ENCODE peak calls at places on chromosomes 1 and 21, in eight cellular contexts. One of them, this sample, is unnamed.

GRCh38 chr1:154157520-154158306 is 2.8 kb upstream of the NUP210L start:
- DNase-seq in neural progenitor cell: peak; percentile 7
- DNase-seq in HCT116: no peak
- DNase-seq in GM23338: no peak
- DNase-seq in IMR-90: peak; percentile 31
- DNase-seq in hepatocyte: peak; percentile 29
- DNase-seq in MM.1S: no peak
- DNase-seq in endothelial cell of umbilical vein: no peak
- DNase-seq in this sample: peak; percentile 70

GRCh38 chr1:2543543-2544092 is 12.6 kb upstream of the TNFRSF14 start:
- DNase-seq in neural progenitor cell: peak; percentile 90
- DNase-seq in HCT116: no peak
- DNase-seq in GM23338: peak; percentile 52
- DNase-seq in IMR-90: peak; percentile 27
- DNase-seq in hepatocyte: peak; percentile 42
- DNase-seq in MM.1S: no peak
- DNase-seq in endothelial cell of umbilical vein: no peak
- DNase-seq in this sample: peak; percentile 37

GRCh38 chr1:56920551-56920950 is 45.3 kb downstream of the C8B start:
- DNase-seq in neural progenitor cell: no peak
- DNase-seq in HCT116: no peak
- DNase-seq in GM23338: no peak
- DNase-seq in IMR-90: no peak
- DNase-seq in hepatocyte: no peak
- DNase-seq in MM.1S: no peak
- DNase-seq in endothelial cell of umbilical vein: no peak
- DNase-seq in this sample: no peak

GRCh38 chr21:40166291-40166843 is 299.1 kb downstream of the PCP4 start:
- DNase-seq in neural progenitor cell: peak; percentile 41
- DNase-seq in HCT116: no peak
- DNase-seq in GM23338: peak; percentile 6
- DNase-seq in IMR-90: no peak
- DNase-seq in hepatocyte: peak; percentile 14
- DNase-seq in MM.1S: no peak
- DNase-seq in endothelial cell of umbilical vein: no peak
- DNase-seq in this sample: no peak

GRCh38 chr1:1232224-1232800 is at the start of gene B3GALT6:
- DNase-seq in neural progenitor cell: no peak
- DNase-seq in HCT116: no peak
- DNase-seq in GM23338: peak; percentile 61
- DNase-seq in IMR-90: peak; percentile 12
- DNase-seq in hepatocyte: no peak
- DNase-seq in MM.1S: no peak
- DNase-seq in endothelial cell of umbilical vein: no peak
- DNase-seq in this sample: peak; percentile 27

GRCh38 chr1:156376146-156376545 is 7.1 kb downstream of the RHBG start:
- DNase-seq in neural progenitor cell: no peak
- DNase-seq in HCT116: no peak
- DNase-seq in GM23338: peak; percentile 26
- DNase-seq in IMR-90: peak; percentile 32
- DNase-seq in hepatocyte: no peak
- DNase-seq in MM.1S: no peak
- DNase-seq in endothelial cell of umbilical vein: no peak
- DNase-seq in this sample: no peak

GRCh38 chr1:998905-999796 is 746 bp downstream of the HES4 start:
- DNase-seq in neural progenitor cell: peak; percentile 74
- DNase-seq in HCT116: no peak
- DNase-seq in GM23338: peak; percentile 53
- DNase-seq in IMR-90: peak; percentile 41
- DNase-seq in hepatocyte: peak; percentile 76
- DNase-seq in MM.1S: no peak
- DNase-seq in endothelial cell of umbilical vein: no peak
- DNase-seq in this sample: peak; percentile 57

GRCh38 chr1:184970691-184971161 is 3.6 kb downstream of the NIBAN1 start:
- DNase-seq in neural progenitor cell: no peak
- DNase-seq in HCT116: no peak
- DNase-seq in GM23338: no peak
- DNase-seq in IMR-90: peak; percentile 59
- DNase-seq in hepatocyte: no peak
- DNase-seq in MM.1S: no peak
- DNase-seq in endothelial cell of umbilical vein: no peak
- DNase-seq in this sample: peak; percentile 44

GRCh38 chr1:37240897-37241296 is 206.6 kb upstream of the GRIK3 start:
- DNase-seq in neural progenitor cell: peak; percentile 19
- DNase-seq in HCT116: no peak
- DNase-seq in GM23338: peak; percentile 28
- DNase-seq in IMR-90: no peak
- DNase-seq in hepatocyte: no peak
- DNase-seq in MM.1S: no peak
- DNase-seq in endothelial cell of umbilical vein: no peak
- DNase-seq in this sample: no peak

GRCh38 chr1:246785536-246786111 is 61.4 kb downstream of the SCCPDH start:
- DNase-seq in neural progenitor cell: no peak
- DNase-seq in HCT116: no peak
- DNase-seq in GM23338: no peak
- DNase-seq in IMR-90: peak; percentile 31
- DNase-seq in hepatocyte: no peak
- DNase-seq in MM.1S: no peak
- DNase-seq in endothelial cell of umbilical vein: no peak
- DNase-seq in this sample: no peak

GRCh38 chr1:111140680-111140967 is 601 bp downstream of the CEPT1 start:
- DNase-seq in neural progenitor cell: peak; percentile 78
- DNase-seq in HCT116: no peak
- DNase-seq in GM23338: peak; percentile 75
- DNase-seq in IMR-90: peak; percentile 36
- DNase-seq in hepatocyte: peak; percentile 73
- DNase-seq in MM.1S: peak; percentile 10
- DNase-seq in endothelial cell of umbilical vein: peak; percentile 68
- DNase-seq in this sample: peak; percentile 73

GRCh38 chr1:99646885-99647284 is 972 bp downstream of the PALMD start:
- DNase-seq in neural progenitor cell: no peak
- DNase-seq in HCT116: no peak
- DNase-seq in GM23338: no peak
- DNase-seq in IMR-90: no peak
- DNase-seq in hepatocyte: no peak
- DNase-seq in MM.1S: no peak
- DNase-seq in endothelial cell of umbilical vein: no peak
- DNase-seq in this sample: no peak

GRCh38 chr1:226960256-226960655 is 20.2 kb downstream of the COQ8A start:
- DNase-seq in neural progenitor cell: no peak
- DNase-seq in HCT116: no peak
- DNase-seq in GM23338: no peak
- DNase-seq in IMR-90: no peak
- DNase-seq in hepatocyte: no peak
- DNase-seq in MM.1S: no peak
- DNase-seq in endothelial cell of umbilical vein: no peak
- DNase-seq in this sample: no peak

GRCh38 chr1:33302325-33302724 is 18.6 kb downstream of the A3GALT2 start:
- DNase-seq in neural progenitor cell: no peak
- DNase-seq in HCT116: no peak
- DNase-seq in GM23338: no peak
- DNase-seq in IMR-90: no peak
- DNase-seq in hepatocyte: no peak
- DNase-seq in MM.1S: no peak
- DNase-seq in endothelial cell of umbilical vein: no peak
- DNase-seq in this sample: no peak

GRCh38 chr1:54819195-54819536 is 18.0 kb upstream of the TTC22 start:
- DNase-seq in neural progenitor cell: no peak
- DNase-seq in HCT116: no peak
- DNase-seq in GM23338: no peak
- DNase-seq in IMR-90: no peak
- DNase-seq in hepatocyte: no peak
- DNase-seq in MM.1S: no peak
- DNase-seq in endothelial cell of umbilical vein: no peak
- DNase-seq in this sample: no peak

GRCh38 chr1:26288311-26288941 is 8.5 kb downstream of the SH3BGRL3 start:
- DNase-seq in neural progenitor cell: no peak
- DNase-seq in HCT116: no peak
- DNase-seq in GM23338: no peak
- DNase-seq in IMR-90: peak; percentile 30
- DNase-seq in hepatocyte: no peak
- DNase-seq in MM.1S: no peak
- DNase-seq in endothelial cell of umbilical vein: no peak
- DNase-seq in this sample: peak; percentile 27

GRCh38 chr1:201409440-201409839 is 10.3 kb upstream of the LAD1 start:
- DNase-seq in neural progenitor cell: no peak
- DNase-seq in HCT116: no peak
- DNase-seq in GM23338: no peak
- DNase-seq in IMR-90: peak; percentile 36
- DNase-seq in hepatocyte: no peak
- DNase-seq in MM.1S: no peak
- DNase-seq in endothelial cell of umbilical vein: no peak
- DNase-seq in this sample: no peak
- H3K27me3 ChIP-seq in neural progenitor cell: no peaks in the 10 kb centered on the region
- H3K27me3 ChIP-seq in HCT116: no peaks in the 10 kb centered on the region
- H3K27me3 ChIP-seq in GM23338: no peaks in the 10 kb centered on the region
- H3K27me3 ChIP-seq in IMR-90: peaks cover 53% of the 10 kb centered on the region
- H3K27me3 ChIP-seq in hepatocyte: no peaks in the 10 kb centered on the region
- H3K27me3 ChIP-seq in MM.1S: peaks cover 46% of the 10 kb centered on the region
- H3K27me3 ChIP-seq in endothelial cell of umbilical vein: peaks cover 6% of the 10 kb centered on the region
- H3K27me3 ChIP-seq in this sample: peaks cover 19% of the 10 kb centered on the region

GRCh38 chr21:35338881-35339632 is 290.0 kb upstream of the RUNX1 start:
- DNase-seq in neural progenitor cell: no peak
- DNase-seq in HCT116: no peak
- DNase-seq in GM23338: no peak
- DNase-seq in IMR-90: no peak
- DNase-seq in hepatocyte: no peak
- DNase-seq in MM.1S: no peak
- DNase-seq in endothelial cell of umbilical vein: no peak
- DNase-seq in this sample: no peak

GRCh38 chr21:35335951-35336446 is 286.9 kb upstream of the RUNX1 start:
- DNase-seq in neural progenitor cell: no peak
- DNase-seq in HCT116: no peak
- DNase-seq in GM23338: no peak
- DNase-seq in IMR-90: no peak
- DNase-seq in hepatocyte: no peak
- DNase-seq in MM.1S: no peak
- DNase-seq in endothelial cell of umbilical vein: no peak
- DNase-seq in this sample: no peak

GRCh38 chr21:35336534-35336933 is 287.4 kb upstream of the RUNX1 start:
- DNase-seq in neural progenitor cell: no peak
- DNase-seq in HCT116: no peak
- DNase-seq in GM23338: no peak
- DNase-seq in IMR-90: no peak
- DNase-seq in hepatocyte: no peak
- DNase-seq in MM.1S: no peak
- DNase-seq in endothelial cell of umbilical vein: no peak
- DNase-seq in this sample: no peak

GRCh38 chr21:35338281-35338680 is 289.2 kb upstream of the RUNX1 start:
- DNase-seq in neural progenitor cell: no peak
- DNase-seq in HCT116: no peak
- DNase-seq in GM23338: no peak
- DNase-seq in IMR-90: no peak
- DNase-seq in hepatocyte: no peak
- DNase-seq in MM.1S: no peak
- DNase-seq in endothelial cell of umbilical vein: no peak
- DNase-seq in this sample: no peak

GRCh38 chr21:35337573-35337972 is 288.5 kb upstream of the RUNX1 start:
- DNase-seq in neural progenitor cell: no peak
- DNase-seq in HCT116: no peak
- DNase-seq in GM23338: no peak
- DNase-seq in IMR-90: no peak
- DNase-seq in hepatocyte: no peak
- DNase-seq in MM.1S: no peak
- DNase-seq in endothelial cell of umbilical vein: no peak
- DNase-seq in this sample: no peak
- H4K20me1 ChIP-seq in neural progenitor cell: no peaks in the 10 kb centered on the region
- H4K20me1 ChIP-seq in HCT116: no peaks in the 10 kb centered on the region
- H4K20me1 ChIP-seq in GM23338: no peaks in the 10 kb centered on the region
- H4K20me1 ChIP-seq in IMR-90: no peaks in the 10 kb centered on the region
- H4K20me1 ChIP-seq in hepatocyte: no peaks in the 10 kb centered on the region
- H4K20me1 ChIP-seq in MM.1S: no peaks in the 10 kb centered on the region
- H4K20me1 ChIP-seq in endothelial cell of umbilical vein: no peaks in the 10 kb centered on the region
- H4K20me1 ChIP-seq in this sample: no peaks in the 10 kb centered on the region

DNA sequence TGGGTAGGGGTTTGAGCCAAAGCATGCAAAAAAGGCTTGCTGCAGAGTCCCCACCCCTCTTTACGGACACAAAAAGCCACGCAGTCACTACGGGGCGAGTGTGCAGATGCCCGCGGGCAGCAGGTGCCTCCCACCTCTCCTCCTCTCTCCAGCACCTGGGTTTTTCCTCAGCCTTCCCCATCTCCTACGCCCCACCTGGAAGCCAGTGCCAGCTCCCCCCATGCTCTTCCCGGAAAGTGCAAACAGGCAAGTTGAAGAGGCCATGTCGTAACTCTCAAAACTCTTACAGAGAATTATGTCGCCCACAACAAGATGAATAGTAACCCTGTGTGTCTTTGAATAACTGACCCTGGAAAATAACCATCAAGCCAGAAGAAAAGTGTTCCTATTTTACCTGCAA is 82.5 kb downstream of the PDE9A start:
- DNase-seq in neural progenitor cell: no peak
- DNase-seq in HCT116: no peak
- DNase-seq in GM23338: no peak
- DNase-seq in IMR-90: no peak
- DNase-seq in hepatocyte: no peak
- DNase-seq in MM.1S: no peak
- DNase-seq in endothelial cell of umbilical vein: no peak
- DNase-seq in this sample: no peak
- H3K27me3 ChIP-seq in neural progenitor cell: no peaks in the 10 kb centered on the region
- H3K27me3 ChIP-seq in HCT116: no peaks in the 10 kb centered on the region
- H3K27me3 ChIP-seq in GM23338: no peaks in the 10 kb centered on the region
- H3K27me3 ChIP-seq in IMR-90: no peaks in the 10 kb centered on the region
- H3K27me3 ChIP-seq in hepatocyte: no peaks in the 10 kb centered on the region
- H3K27me3 ChIP-seq in MM.1S: peaks cover 96% of the 10 kb centered on the region
- H3K27me3 ChIP-seq in endothelial cell of umbilical vein: no peaks in the 10 kb centered on the region
- H3K27me3 ChIP-seq in this sample: no peaks in the 10 kb centered on the region

DNA sequence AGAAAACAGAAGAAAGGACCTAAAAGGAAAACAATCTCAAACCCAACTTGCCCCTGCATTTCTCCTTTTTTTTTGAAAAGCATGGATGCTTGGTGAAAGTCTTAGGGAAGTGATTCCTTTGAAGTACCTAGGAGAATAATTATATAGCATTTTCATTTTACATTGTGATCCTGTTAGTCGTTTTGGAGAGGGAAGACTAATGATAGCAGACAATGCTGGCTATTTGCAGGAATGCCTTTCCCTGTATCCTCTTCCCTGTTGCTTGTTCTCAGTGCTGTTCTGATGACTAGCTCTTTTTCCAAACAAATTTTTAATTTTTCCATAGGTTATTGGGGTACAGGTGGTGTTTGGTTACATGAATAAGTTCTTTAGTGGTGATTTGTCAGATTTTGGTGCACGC is 53.9 kb downstream of the LAMC1 start:
- DNase-seq in neural progenitor cell: no peak
- DNase-seq in HCT116: no peak
- DNase-seq in GM23338: no peak
- DNase-seq in IMR-90: no peak
- DNase-seq in hepatocyte: no peak
- DNase-seq in MM.1S: no peak
- DNase-seq in endothelial cell of umbilical vein: no peak
- DNase-seq in this sample: no peak
- H4K20me1 ChIP-seq in neural progenitor cell: no peaks in the 10 kb centered on the region
- H4K20me1 ChIP-seq in HCT116: no peaks in the 10 kb centered on the region
- H4K20me1 ChIP-seq in GM23338: peaks cover 4% of the 10 kb centered on the region
- H4K20me1 ChIP-seq in IMR-90: peaks cover 81% of the 10 kb centered on the region
- H4K20me1 ChIP-seq in hepatocyte: peaks cover 12% of the 10 kb centered on the region
- H4K20me1 ChIP-seq in MM.1S: no peaks in the 10 kb centered on the region
- H4K20me1 ChIP-seq in endothelial cell of umbilical vein: peaks cover 3% of the 10 kb centered on the region
- H4K20me1 ChIP-seq in this sample: peaks cover 1% of the 10 kb centered on the region